ENCODE peak calls at places on chromosome 9, in five cellular contexts. One of them, this sample, is unnamed.

GRCh38 chr9:97408562-97408961 is 3.3 kb upstream of the TDRD7 start:
- DNase-seq in lung: no peak
- DNase-seq in adipocyte: no peak
- DNase-seq in colonic mucosa: no peak
- DNase-seq in left ventricle myocardium inferior: no peak
- DNase-seq in this sample: no peak

GRCh38 chr9:99828417-99829176 is 6.9 kb downstream of the NR4A3 start:
- DNase-seq in lung: no peak
- DNase-seq in adipocyte: no peak
- DNase-seq in colonic mucosa: no peak
- DNase-seq in left ventricle myocardium inferior: no peak
- DNase-seq in this sample: peak; percentile 67

GRCh38 chr9:18240213-18240612 is 233.7 kb upstream of the ADAMTSL1 start:
- DNase-seq in lung: no peak
- DNase-seq in adipocyte: no peak
- DNase-seq in colonic mucosa: no peak
- DNase-seq in left ventricle myocardium inferior: no peak
- DNase-seq in this sample: no peak

GRCh38 chr9:79489241-79490000 is 82.3 kb upstream of the TLE4 start:
- DNase-seq in lung: no peak
- DNase-seq in adipocyte: peak; percentile 67
- DNase-seq in colonic mucosa: peak; percentile 21
- DNase-seq in left ventricle myocardium inferior: no peak
- DNase-seq in this sample: peak; percentile 48

GRCh38 chr9:76996700-76997099 is 22.8 kb upstream of the FOXB2 start:
- DNase-seq in lung: no peak
- DNase-seq in adipocyte: peak; percentile 82
- DNase-seq in colonic mucosa: no peak
- DNase-seq in left ventricle myocardium inferior: peak; percentile 54
- DNase-seq in this sample: peak; percentile 46

GRCh38 chr9:124257865-124258764 is at the start of gene NEK6:
- DNase-seq in lung: no peak
- DNase-seq in adipocyte: peak; percentile 75
- DNase-seq in colonic mucosa: no peak
- DNase-seq in left ventricle myocardium inferior: peak; percentile 53
- DNase-seq in this sample: no peak

GRCh38 chr9:83707518-83707767 is 315 bp downstream of the UBQLN1 start:
- DNase-seq in lung: no peak
- DNase-seq in adipocyte: peak; percentile 87
- DNase-seq in colonic mucosa: no peak
- DNase-seq in left ventricle myocardium inferior: no peak
- DNase-seq in this sample: no peak

GRCh38 chr9:132873403-132873802 is 4.7 kb downstream of the AK8 start:
- DNase-seq in lung: no peak
- DNase-seq in adipocyte: no peak
- DNase-seq in colonic mucosa: no peak
- DNase-seq in left ventricle myocardium inferior: no peak
- DNase-seq in this sample: no peak

DNA sequence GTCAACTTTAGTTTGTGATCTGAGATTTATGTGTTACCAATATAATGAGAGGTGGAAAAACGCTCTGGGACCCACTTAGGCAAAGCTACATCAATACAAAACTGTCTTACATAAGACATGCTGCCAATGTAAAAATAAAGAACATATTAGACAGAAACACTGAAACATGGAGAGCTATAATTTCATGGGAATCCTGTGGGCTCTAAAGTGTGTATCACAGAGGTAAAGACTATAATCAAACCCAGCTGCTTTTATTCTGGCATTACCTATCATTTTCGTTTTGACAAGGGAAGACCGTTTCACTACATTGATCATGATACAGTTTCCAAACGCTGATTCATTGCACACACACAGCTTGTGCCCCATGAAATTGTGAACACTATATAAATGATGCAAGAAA is 400.5 kb upstream of the TUSC1 start:
- DNase-seq in lung: no peak
- DNase-seq in adipocyte: no peak
- DNase-seq in colonic mucosa: no peak
- DNase-seq in left ventricle myocardium inferior: no peak
- DNase-seq in this sample: no peak
- H3K9me3 ChIP-seq in lung: peaks cover 7% of the 10 kb centered on the region
- H3K9me3 ChIP-seq in adipocyte: peaks cover 16% of the 10 kb centered on the region
- H3K9me3 ChIP-seq in colonic mucosa: no peaks in the 10 kb centered on the region
- H3K9me3 ChIP-seq in left ventricle myocardium inferior: peaks cover 37% of the 10 kb centered on the region
- H3K9me3 ChIP-seq in this sample: no peaks in the 10 kb centered on the region

GRCh38 chr9:71878327-71879274 is 32.4 kb downstream of the ABHD17B start:
- DNase-seq in lung: no peak
- DNase-seq in adipocyte: no peak
- DNase-seq in colonic mucosa: no peak
- DNase-seq in left ventricle myocardium inferior: no peak
- DNase-seq in this sample: peak; percentile 3
- H3K9me3 ChIP-seq in lung: no peaks in the 10 kb centered on the region
- H3K9me3 ChIP-seq in adipocyte: peaks cover 39% of the 10 kb centered on the region
- H3K9me3 ChIP-seq in colonic mucosa: no peaks in the 10 kb centered on the region
- H3K9me3 ChIP-seq in left ventricle myocardium inferior: peaks cover 55% of the 10 kb centered on the region
- H3K9me3 ChIP-seq in this sample: no peaks in the 10 kb centered on the region

GRCh38 chr9:35303567-35303966 is 141.8 kb downstream of the UNC13B start:
- DNase-seq in lung: no peak
- DNase-seq in adipocyte: no peak
- DNase-seq in colonic mucosa: no peak
- DNase-seq in left ventricle myocardium inferior: no peak
- DNase-seq in this sample: no peak
- H3K9me3 ChIP-seq in lung: no peaks in the 10 kb centered on the region
- H3K9me3 ChIP-seq in adipocyte: no peaks in the 10 kb centered on the region
- H3K9me3 ChIP-seq in colonic mucosa: no peaks in the 10 kb centered on the region
- H3K9me3 ChIP-seq in left ventricle myocardium inferior: no peaks in the 10 kb centered on the region
- H3K9me3 ChIP-seq in this sample: no peaks in the 10 kb centered on the region

DNA sequence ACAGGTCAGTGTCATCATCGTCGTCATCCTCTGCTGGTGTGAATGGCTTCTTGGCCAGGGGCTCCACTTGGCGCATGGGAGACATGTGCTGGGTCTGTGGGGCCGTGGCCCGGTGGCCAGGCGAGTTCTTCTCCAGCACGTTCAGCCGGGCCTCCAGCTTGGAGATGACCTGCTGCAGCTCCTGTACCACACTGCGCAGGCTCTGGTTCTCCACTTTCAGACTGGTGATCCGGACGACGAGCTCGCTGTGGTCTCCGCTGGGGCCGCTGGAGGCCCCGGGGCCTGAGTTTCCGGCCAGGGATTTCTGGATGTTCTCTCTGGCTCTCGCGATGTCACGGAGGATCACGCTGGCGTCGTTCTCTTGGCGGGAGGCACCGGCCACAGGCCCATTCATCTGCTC is 40.6 kb downstream of the ZNF484 start:
- DNase-seq in lung: no peak
- DNase-seq in adipocyte: no peak
- DNase-seq in colonic mucosa: no peak
- DNase-seq in left ventricle myocardium inferior: no peak
- DNase-seq in this sample: no peak
- H3K9me3 ChIP-seq in lung: peaks cover 16% of the 10 kb centered on the region
- H3K9me3 ChIP-seq in adipocyte: peaks cover 47% of the 10 kb centered on the region
- H3K9me3 ChIP-seq in colonic mucosa: no peaks in the 10 kb centered on the region
- H3K9me3 ChIP-seq in left ventricle myocardium inferior: peaks cover 95% of the 10 kb centered on the region
- H3K9me3 ChIP-seq in this sample: no peaks in the 10 kb centered on the region

GRCh38 chr9:138077126-138077525 is 199.5 kb downstream of the CACNA1B start:
- DNase-seq in lung: no peak
- DNase-seq in adipocyte: no peak
- DNase-seq in colonic mucosa: no peak
- DNase-seq in left ventricle myocardium inferior: no peak
- DNase-seq in this sample: no peak
- H3K9me3 ChIP-seq in lung: peaks cover 2% of the 10 kb centered on the region
- H3K9me3 ChIP-seq in adipocyte: no peaks in the 10 kb centered on the region
- H3K9me3 ChIP-seq in colonic mucosa: no peaks in the 10 kb centered on the region
- H3K9me3 ChIP-seq in left ventricle myocardium inferior: no peaks in the 10 kb centered on the region
- H3K9me3 ChIP-seq in this sample: no peaks in the 10 kb centered on the region

GRCh38 chr9:135120249-135120648 is 32.8 kb downstream of the OLFM1 start:
- DNase-seq in lung: no peak
- DNase-seq in adipocyte: no peak
- DNase-seq in colonic mucosa: no peak
- DNase-seq in left ventricle myocardium inferior: no peak
- DNase-seq in this sample: no peak
- H3K9me3 ChIP-seq in lung: peaks cover 7% of the 10 kb centered on the region
- H3K9me3 ChIP-seq in adipocyte: no peaks in the 10 kb centered on the region
- H3K9me3 ChIP-seq in colonic mucosa: no peaks in the 10 kb centered on the region
- H3K9me3 ChIP-seq in left ventricle myocardium inferior: peaks cover 5% of the 10 kb centered on the region
- H3K9me3 ChIP-seq in this sample: no peaks in the 10 kb centered on the region

GRCh38 chr9:35134920-35135319 is 19.3 kb upstream of the ATOSB start:
- DNase-seq in lung: no peak
- DNase-seq in adipocyte: no peak
- DNase-seq in colonic mucosa: no peak
- DNase-seq in left ventricle myocardium inferior: no peak
- DNase-seq in this sample: no peak

GRCh38 chr9:35135988-35136387 is 20.3 kb upstream of the ATOSB start:
- DNase-seq in lung: no peak
- DNase-seq in adipocyte: no peak
- DNase-seq in colonic mucosa: no peak
- DNase-seq in left ventricle myocardium inferior: no peak
- DNase-seq in this sample: no peak

GRCh38 chr9:35136866-35137265 is 21.2 kb upstream of the ATOSB start:
- DNase-seq in lung: no peak
- DNase-seq in adipocyte: peak; percentile 15
- DNase-seq in colonic mucosa: no peak
- DNase-seq in left ventricle myocardium inferior: no peak
- DNase-seq in this sample: no peak

GRCh38 chr9:35142037-35142436 is 19.8 kb upstream of the UNC13B start:
- DNase-seq in lung: no peak
- DNase-seq in adipocyte: no peak
- DNase-seq in colonic mucosa: no peak
- DNase-seq in left ventricle myocardium inferior: no peak
- DNase-seq in this sample: no peak

DNA sequence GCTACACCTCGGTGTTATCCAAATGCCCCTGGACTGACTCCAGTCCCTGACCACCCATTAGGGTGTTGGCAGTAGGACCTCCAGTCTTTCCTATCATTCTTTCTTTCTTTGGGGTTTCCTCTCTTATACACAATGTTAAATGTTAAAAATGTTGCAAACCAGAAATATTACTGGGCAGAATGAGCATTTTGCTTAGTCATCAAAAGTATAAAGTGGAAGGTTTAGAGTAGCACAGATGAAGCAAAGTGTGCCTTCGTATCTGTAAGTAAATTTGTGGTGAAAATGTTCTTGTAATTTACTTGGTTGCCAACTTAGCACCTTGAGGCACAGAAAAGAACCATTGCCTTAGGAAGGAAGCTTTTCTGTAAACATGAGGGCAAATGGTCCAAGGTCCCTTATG is 21.7 kb upstream of the UNC13B start:
- DNase-seq in lung: no peak
- DNase-seq in adipocyte: no peak
- DNase-seq in colonic mucosa: no peak
- DNase-seq in left ventricle myocardium inferior: no peak
- DNase-seq in this sample: no peak
- H3K9me3 ChIP-seq in lung: peaks cover 17% of the 10 kb centered on the region
- H3K9me3 ChIP-seq in adipocyte: peaks cover 59% of the 10 kb centered on the region
- H3K9me3 ChIP-seq in colonic mucosa: no peaks in the 10 kb centered on the region
- H3K9me3 ChIP-seq in left ventricle myocardium inferior: peaks cover 40% of the 10 kb centered on the region
- H3K9me3 ChIP-seq in this sample: peaks cover 7% of the 10 kb centered on the region

This sample was measured in right cardiac atrium.